ENCODE peak calls at places on chromosome 9, in ten cellular contexts. B is endodermal cell; X is lower lobe of right lung; E is WERI-Rb-1; Z is MM.1S; V is breast epithelium; O is spleen; R is CD8-positive, alpha-beta T cell; U is effector memory CD4-positive, alpha-beta T cell; D is aorta. F is an unnamed sample.

GRCh38 chr9:16901589-16901988 is 31.1 kb upstream of the BNC2 start:
- DNase-seq in B (no peak), X (no peak), E (no peak), Z (no peak), V (no peak), O (no peak), R (no peak), U (no peak), D (no peak), F (no peak)

GRCh38 chr9:113566712-113567071 is 103.2 kb downstream of the RGS3 start:
- DNase-seq in B (no peak), X (peak), E (no peak), Z (no peak), V (no peak), O (peak), R (no peak), U (no peak), D (peak), F (no peak)

GRCh38 chr9:73011346-73011745 is 58.5 kb upstream of the ALDH1A1 start:
- DNase-seq in B (no peak), X (no peak), E (no peak), Z (no peak), V (no peak), O (no peak), R (no peak), U (no peak), D (no peak), F (no peak)

GRCh38 chr9:87336914-87337333 is 160.7 kb upstream of the DAPK1 start:
- DNase-seq in B (no peak), X (no peak), E (peak), Z (peak), V (no peak), O (no peak), R (no peak), U (no peak), D (no peak), F (no peak)

GRCh38 chr9:12718482-12719026 is 25.4 kb downstream of the TYRP1 start:
- DNase-seq in B (peak), X (no peak), E (no peak), Z (peak), V (no peak), O (no peak), R (no peak), U (no peak), D (no peak), F (peak)

GRCh38 chr9:87035868-87036267 is 88.6 kb upstream of the GAS1 start:
- DNase-seq in B (no peak), X (no peak), E (no peak), Z (no peak), V (no peak), O (no peak), R (no peak), U (no peak), D (no peak), F (no peak)

GRCh38 chr9:82679488-82679887 is 383.5 kb downstream of the RASEF start:
- DNase-seq in B (no peak), X (no peak), E (peak), Z (no peak), V (no peak), O (no peak), R (no peak), U (no peak), D (no peak), F (no peak)

GRCh38 chr9:120394058-120394669 is 185.8 kb downstream of the CDK5RAP2 start:
- DNase-seq in B (no peak), X (no peak), E (no peak), Z (no peak), V (no peak), O (no peak), R (peak), U (no peak), D (no peak), F (no peak)

GRCh38 chr9:96448546-96449170 is 1.3 kb upstream of the HABP4 start:
- DNase-seq in B (no peak), X (no peak), E (no peak), Z (no peak), V (no peak), O (no peak), R (no peak), U (no peak), D (no peak), F (no peak)

GRCh38 chr9:2824564-2824963 is 19.3 kb downstream of the PUM3 start:
- DNase-seq in B (peak), X (no peak), E (peak), Z (no peak), V (no peak), O (no peak), R (no peak), U (no peak), D (no peak), F (no peak)

GRCh38 chr9:38017149-38017884 is 51.7 kb downstream of the SHB start:
- DNase-seq in B (peak), X (peak), E (no peak), Z (no peak), V (peak), O (no peak), R (no peak), U (no peak), D (peak), F (peak)

GRCh38 chr9:96599298-96599697 is 20.3 kb downstream of the CDC14B start:
- DNase-seq in B (no peak), X (no peak), E (no peak), Z (no peak), V (no peak), O (no peak), R (no peak), U (no peak), D (no peak), F (no peak)

GRCh38 chr9:70259512-70259802 is 679 bp downstream of the SMC5 start:
- DNase-seq in B (peak), X (no peak), E (no peak), Z (no peak), V (no peak), O (no peak), R (no peak), U (no peak), D (no peak), F (no peak)

GRCh38 chr9:131733601-131734061 is 6.2 kb downstream of the RAPGEF1 start:
- DNase-seq in B (peak), X (no peak), E (peak), Z (peak), V (peak), O (no peak), R (peak), U (peak), D (no peak), F (no peak)

GRCh38 chr9:3576358-3576757 is 50.6 kb upstream of the RFX3 start:
- DNase-seq in B (no peak), X (peak), E (no peak), Z (no peak), V (no peak), O (no peak), R (no peak), U (no peak), D (no peak), F (no peak)

GRCh38 chr9:135255843-135256567 is 168.5 kb downstream of the OLFM1 start:
- DNase-seq in B (no peak), X (peak), E (no peak), Z (no peak), V (no peak), O (peak), R (no peak), U (no peak), D (peak), F (no peak)

GRCh38 chr9:4923580-4924544 is 61.2 kb upstream of the JAK2 start:
- DNase-seq in B (no peak), X (no peak), E (peak), Z (peak), V (no peak), O (no peak), R (no peak), U (no peak), D (no peak), F (no peak)

GRCh38 chr9:84324811-84325210 is 15.7 kb downstream of the SLC28A3 start:
- DNase-seq in B (no peak), X (no peak), E (no peak), Z (no peak), V (no peak), O (no peak), R (no peak), U (no peak), D (no peak), F (no peak)

GRCh38 chr9:136861874-136862457 is 4.1 kb downstream of the EDF1 start:
- DNase-seq in B (peak), X (no peak), E (no peak), Z (no peak), V (no peak), O (peak), R (no peak), U (no peak), D (no peak), F (no peak)

GRCh38 chr9:71975833-71976232 is 64.4 kb downstream of the C9orf85 start:
- DNase-seq in B (no peak), X (no peak), E (no peak), Z (no peak), V (no peak), O (no peak), R (no peak), U (no peak), D (no peak), F (no peak)

GRCh38 chr9:126521089-126521488 is 92.6 kb upstream of the LMX1B start:
- DNase-seq in B (no peak), X (peak), E (peak), Z (no peak), V (no peak), O (peak), R (no peak), U (no peak), D (peak), F (no peak)

GRCh38 chr9:87270241-87271234 is 227.1 kb upstream of the DAPK1 start:
- DNase-seq in B (no peak), X (no peak), E (no peak), Z (peak), V (no peak), O (no peak), R (no peak), U (no peak), D (no peak), F (no peak)

GRCh38 chr9:79651251-79651795 is 79.6 kb downstream of the TLE4 start:
- DNase-seq in B (no peak), X (peak), E (no peak), Z (no peak), V (no peak), O (peak), R (no peak), U (no peak), D (no peak), F (no peak)

GRCh38 chr9:93427655-93428379 is 23.7 kb upstream of the FAM120A start:
- DNase-seq in B (peak), X (no peak), E (peak), Z (no peak), V (no peak), O (no peak), R (no peak), U (no peak), D (no peak), F (no peak)

GRCh38 chr9:73154760-73155159 is 3.1 kb downstream of the ANXA1 start:
- DNase-seq in B (no peak), X (no peak), E (no peak), Z (no peak), V (no peak), O (no peak), R (no peak), U (no peak), D (no peak), F (no peak)

GRCh38 chr9:121059998-121060636 is 10.0 kb upstream of the C5 start:
- DNase-seq in B (peak), X (no peak), E (peak), Z (peak), V (no peak), O (no peak), R (peak), U (no peak), D (no peak), F (no peak)

GRCh38 chr9:4277531-4277991 is 22.3 kb downstream of the GLIS3 start:
- DNase-seq in B (no peak), X (no peak), E (no peak), Z (no peak), V (no peak), O (no peak), R (no peak), U (no peak), D (no peak), F (no peak)

GRCh38 chr9:20701058-20701457 is 17.0 kb downstream of the FOCAD start:
- DNase-seq in B (no peak), X (no peak), E (no peak), Z (no peak), V (no peak), O (no peak), R (no peak), U (no peak), D (no peak), F (no peak)

GRCh38 chr9:105050296-105050695 is 122.3 kb upstream of the ABCA1 start:
- DNase-seq in B (no peak), X (no peak), E (no peak), Z (no peak), V (no peak), O (no peak), R (no peak), U (no peak), D (no peak), F (no peak)

GRCh38 chr9:137478613-137479314 is 19.6 kb upstream of the NSMF start:
- DNase-seq in B (peak), X (no peak), E (no peak), Z (no peak), V (no peak), O (peak), R (no peak), U (no peak), D (peak), F (no peak)

GRCh38 chr9:28916348-28916747 is 1343.1 kb upstream of the C9orf72 start:
- DNase-seq in B (peak), X (no peak), E (no peak), Z (no peak), V (no peak), O (no peak), R (no peak), U (no peak), D (no peak), F (no peak)

GRCh38 chr9:89655047-89655989 is 50.5 kb downstream of the GADD45G start:
- DNase-seq in B (peak), X (no peak), E (no peak), Z (no peak), V (no peak), O (no peak), R (no peak), U (no peak), D (no peak), F (no peak)

GRCh38 chr9:130634191-130634768 is 30.1 kb upstream of the PRDM12 start:
- DNase-seq in B (no peak), X (no peak), E (no peak), Z (no peak), V (no peak), O (peak), R (no peak), U (no peak), D (peak), F (no peak)

GRCh38 chr9:38074441-38074943 is 5.5 kb upstream of the SHB start:
- DNase-seq in B (peak), X (peak), E (no peak), Z (no peak), V (no peak), O (no peak), R (no peak), U (no peak), D (no peak), F (no peak)

GRCh38 chr9:97714435-97714834 is 17.3 kb upstream of the XPA start:
- DNase-seq in B (no peak), X (no peak), E (no peak), Z (peak), V (no peak), O (no peak), R (no peak), U (no peak), D (no peak), F (no peak)

DNA sequence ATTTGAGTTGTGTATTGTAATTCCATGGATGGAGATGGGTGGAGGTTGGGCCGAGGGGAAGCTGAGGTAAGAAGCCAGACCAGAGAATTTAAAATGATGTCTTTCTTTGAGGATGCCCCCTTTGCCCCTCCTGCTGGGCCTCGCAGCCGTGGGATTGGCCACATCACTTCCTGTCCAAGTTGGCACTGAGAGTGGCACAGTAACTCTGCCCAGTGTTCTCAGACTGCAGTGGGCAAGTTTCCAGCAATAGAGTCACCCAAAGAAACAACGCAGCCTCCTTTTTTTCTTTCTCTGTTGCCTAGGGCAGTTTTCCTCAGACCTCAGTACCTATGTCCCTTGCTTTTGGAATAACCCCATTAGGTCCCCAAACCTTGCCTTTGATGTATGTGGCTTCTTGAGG is 306.6 kb upstream of the DMRT1 start:
- DNase-seq in B (no peak), X (no peak), E (no peak), Z (no peak), V (peak), O (no peak), R (no peak), U (no peak), D (peak), F (no peak)
- H3K27ac ChIP-seq in B (no peak), X (no peak), E (no peak), Z (no peak), V (peak), O (no peak), R (no peak), U (no peak), D (peak), F (no peak)

GRCh38 chr9:129283290-129283691 is 105.2 kb upstream of the IER5L start:
- DNase-seq in B (no peak), X (peak), E (peak), Z (no peak), V (peak), O (peak), R (no peak), U (no peak), D (peak), F (no peak)

GRCh38 chr9:129281506-129282145 is 103.6 kb upstream of the IER5L start:
- DNase-seq in B (peak), X (peak), E (peak), Z (no peak), V (peak), O (peak), R (peak), U (no peak), D (peak), F (no peak)

GRCh38 chr9:129283705-129284606 is 105.9 kb upstream of the IER5L start:
- DNase-seq in B (peak), X (peak), E (peak), Z (no peak), V (peak), O (peak), R (no peak), U (no peak), D (peak), F (no peak)

GRCh38 chr9:129280236-129281231 is 102.5 kb upstream of the IER5L start:
- DNase-seq in B (peak), X (peak), E (peak), Z (no peak), V (peak), O (peak), R (peak), U (no peak), D (peak), F (no peak)

DNA sequence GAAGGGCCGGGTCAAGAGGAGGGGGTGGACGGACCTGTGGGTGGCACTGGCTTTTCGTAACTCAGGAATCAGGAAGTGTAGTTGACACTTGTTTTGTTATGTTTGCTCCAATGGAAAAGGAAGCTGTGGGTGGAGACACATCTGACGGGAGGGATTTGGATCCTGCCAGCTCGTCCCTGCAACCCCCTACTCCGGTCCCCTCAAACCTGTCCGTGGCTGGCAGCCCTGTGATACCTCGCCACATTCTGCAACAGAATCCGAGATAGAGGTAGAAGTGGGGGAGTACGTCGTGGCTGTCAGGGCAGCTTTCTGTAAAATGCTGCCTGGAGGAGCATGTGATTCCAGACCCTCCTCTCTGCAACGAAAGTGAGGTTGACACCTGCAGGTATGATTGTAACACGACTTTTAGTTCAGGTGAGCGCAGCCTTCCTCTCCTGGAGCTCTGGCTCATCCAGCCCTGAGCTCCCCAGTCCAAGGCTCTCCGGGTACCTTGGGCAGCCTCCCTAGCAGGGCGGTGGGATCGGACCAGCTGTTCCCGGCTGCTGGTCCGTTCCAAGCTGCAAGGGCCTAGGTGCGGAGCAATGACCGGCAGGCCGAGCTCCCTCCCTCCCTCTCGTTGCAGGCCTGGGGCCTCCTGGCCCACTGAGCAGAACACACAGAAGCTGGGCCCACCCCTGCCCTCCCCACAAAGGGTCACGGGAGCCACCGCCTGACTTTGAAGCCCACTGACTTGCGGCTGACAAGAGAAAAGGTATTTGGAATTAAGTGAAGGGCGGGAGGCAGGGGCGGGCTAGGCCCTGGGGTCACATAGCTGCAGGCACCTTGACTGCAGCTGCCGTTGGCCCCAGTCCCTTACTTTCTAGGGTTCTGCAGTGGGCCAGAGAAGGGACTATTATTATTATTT is 104.5 kb upstream of the IER5L start:
- DNase-seq in B (peak), X (peak), E (peak), Z (no peak), V (peak), O (peak), R (no peak), U (no peak), D (peak), F (no peak)
- H3K4me3 ChIP-seq in B (no peak), X (peak), E (no peak), Z (no peak), V (peak), O (peak), R (no peak), U (no peak), D (no peak), F (no peak)

GRCh38 chr9:124499214-124499613 is 8.0 kb downstream of the NR5A1 start:
- DNase-seq in B (no peak), X (no peak), E (no peak), Z (no peak), V (no peak), O (peak), R (no peak), U (no peak), D (no peak), F (no peak)
- H3K27ac ChIP-seq in B (no peak), X (no peak), E (no peak), Z (no peak), V (no peak), O (peak), R (no peak), U (no peak), D (no peak), F (no peak)

GRCh38 chr9:90857855-90858254 is 56.2 kb downstream of the SYK start:
- DNase-seq in B (no peak), X (no peak), E (no peak), Z (no peak), V (no peak), O (no peak), R (no peak), U (no peak), D (no peak), F (no peak)
- H3K4me3 ChIP-seq in B (no peak), X (no peak), E (no peak), Z (no peak), V (no peak), O (no peak), R (no peak), U (no peak), D (no peak), F (no peak)

GRCh38 chr9:99368341-99369326 is 146.6 kb downstream of the SEC61B start:
- DNase-seq in B (no peak), X (no peak), E (peak), Z (peak), V (no peak), O (no peak), R (no peak), U (no peak), D (peak), F (no peak)
- H3K27ac ChIP-seq in B (peak), X (peak), E (no peak), Z (no peak), V (peak), O (peak), R (no peak), U (no peak), D (peak), F (no peak)

DNA sequence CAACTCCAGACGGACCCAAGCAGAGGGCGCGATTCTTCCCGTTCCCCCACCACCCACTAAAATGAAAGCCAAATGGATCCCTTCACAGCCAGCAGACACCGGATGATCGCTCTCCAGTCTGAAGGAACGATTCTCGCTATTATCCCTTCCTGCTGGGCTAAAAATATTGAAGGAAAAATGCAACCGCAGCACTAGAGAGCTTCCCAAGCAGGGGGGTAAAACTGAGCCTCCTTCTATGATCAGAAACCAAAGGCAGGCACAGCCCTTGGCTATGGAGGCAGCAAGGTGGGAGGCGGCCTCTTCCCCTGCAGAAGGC is 41.2 kb downstream of the VAV2 start:
- DNase-seq in B (no peak), X (no peak), E (no peak), Z (no peak), V (no peak), O (no peak), R (no peak), U (no peak), D (no peak), F (no peak)
- H3K4me3 ChIP-seq in B (no peak), X (no peak), E (peak), Z (no peak), V (peak), O (no peak), R (no peak), U (no peak), D (no peak), F (no peak)

F was measured in iPS DF 6.9.